ENCODE peak calls at places on chromosomes 2 and 18, in ten cellular contexts. A is neural progenitor cell, J is Karpas-422, X is GM23248, Q is MM.1S, Z is HCT116, O is mesenchymal stem cell, E is HepG2, U is kidney, Y is H9. P is an unnamed sample.

GRCh38 chr2:69956580-69956979 is 4.9 kb downstream of the ASPRV1 start:
- DNase-seq in A (no peak), J (no peak), X (no peak), Q (no peak), Z (no peak), O (no peak), E (no peak), U (no peak), Y (no peak), P (no peak)

GRCh38 chr2:5803547-5803946 is 111.4 kb downstream of the SOX11 start:
- DNase-seq in A (peak; percentile 79), J (no peak), X (peak; percentile 51), Q (no peak), Z (no peak), O (peak; percentile 17), E (no peak), U (no peak), Y (no peak), P (peak; percentile 81)

GRCh38 chr2:54394392-54394791 is 61.7 kb upstream of the SPTBN1 start:
- DNase-seq in A (no peak), J (no peak), X (no peak), Q (no peak), Z (no peak), O (peak; percentile 70), E (no peak), U (no peak), Y (no peak), P (no peak)

GRCh38 chr2:102979429-102979828 is 217.6 kb downstream of the TMEM182 start:
- DNase-seq in A (no peak), J (no peak), X (no peak), Q (no peak), Z (no peak), O (no peak), E (no peak), U (no peak), Y (no peak), P (no peak)

GRCh38 chr2:23380562-23381065 is 4.4 kb upstream of the KLHL29 start:
- DNase-seq in A (no peak), J (no peak), X (no peak), Q (peak; percentile 78), Z (no peak), O (peak; percentile 22), E (no peak), U (no peak), Y (no peak), P (no peak)

GRCh38 chr2:4324531-4324930 is 621.2 kb downstream of the DCDC2C start:
- DNase-seq in A (no peak), J (no peak), X (no peak), Q (no peak), Z (no peak), O (no peak), E (no peak), U (no peak), Y (no peak), P (no peak)

GRCh38 chr2:8677646-8678592 is 3.9 kb upstream of the ID2 start:
- DNase-seq in A (peak; percentile 83), J (peak; percentile 42), X (peak; percentile 82), Q (peak; percentile 48), Z (peak; percentile 34), O (peak; percentile 92), E (peak; percentile 76), U (peak; percentile 83), Y (peak; percentile 75), P (peak; percentile 82)

GRCh38 chr2:238904716-238905115 is 56.8 kb downstream of the TWIST2 start:
- DNase-seq in A (no peak), J (no peak), X (no peak), Q (no peak), Z (no peak), O (no peak), E (no peak), U (no peak), Y (no peak), P (no peak)

GRCh38 chr2:111117666-111118454 is 2.9 kb upstream of the BCL2L11 start:
- DNase-seq in A (peak; percentile 63), J (peak; percentile 69), X (peak; percentile 74), Q (peak; percentile 10), Z (no peak), O (peak; percentile 65), E (no peak), U (peak; percentile 77), Y (peak; percentile 36), P (peak; percentile 69)

GRCh38 chr18:31206787-31207381 is 44.2 kb upstream of the DSC1 start:
- DNase-seq in A (peak; percentile 33), J (peak; percentile 43), X (no peak), Q (no peak), Z (peak; percentile 97), O (peak; percentile 75), E (peak; percentile 86), U (peak; percentile 92), Y (peak; percentile 80), P (peak; percentile 73)

GRCh38 chr2:68744517-68744916 is 9.9 kb downstream of the ARHGAP25 start:
- DNase-seq in A (no peak), J (no peak), X (no peak), Q (no peak), Z (no peak), O (no peak), E (no peak), U (no peak), Y (no peak), P (no peak)

GRCh38 chr2:233867993-233868532 is at the start of gene MSL3B:
- DNase-seq in A (peak; percentile 81), J (peak; percentile 87), X (peak; percentile 79), Q (peak; percentile 72), Z (peak; percentile 46), O (peak; percentile 57), E (no peak), U (peak; percentile 59), Y (peak; percentile 61), P (peak; percentile 14)

GRCh38 chr2:241224068-241224850 is 35.8 kb downstream of the ANO7 start:
- DNase-seq in A (peak; percentile 64), J (no peak), X (peak; percentile 82), Q (no peak), Z (no peak), O (peak; percentile 50), E (peak; percentile 87), U (peak; percentile 77), Y (no peak), P (peak; percentile 36)

GRCh38 chr2:235116885-235117492 is 165.2 kb downstream of the SH3BP4 start:
- DNase-seq in A (peak; percentile 64), J (peak; percentile 66), X (peak; percentile 70), Q (peak; percentile 55), Z (peak; percentile 32), O (peak; percentile 65), E (peak; percentile 50), U (no peak), Y (no peak), P (peak; percentile 29)

GRCh38 chr2:112813043-112813966 is 23.3 kb downstream of the IL1B start:
- DNase-seq in A (no peak), J (no peak), X (no peak), Q (no peak), Z (no peak), O (no peak), E (no peak), U (no peak), Y (no peak), P (no peak)

GRCh38 chr2:112811276-112811831 is 25.2 kb downstream of the IL1B start:
- DNase-seq in A (no peak), J (no peak), X (no peak), Q (no peak), Z (no peak), O (no peak), E (no peak), U (no peak), Y (no peak), P (no peak)

GRCh38 chr2:112811841-112812306 is 24.7 kb downstream of the IL1B start:
- DNase-seq in A (no peak), J (no peak), X (peak; percentile 74), Q (no peak), Z (no peak), O (peak; percentile 92), E (peak; percentile 24), U (no peak), Y (no peak), P (peak; percentile 84)

GRCh38 chr2:112814278-112814677 is 22.3 kb downstream of the IL1B start:
- DNase-seq in A (peak; percentile 11), J (no peak), X (peak; percentile 52), Q (no peak), Z (no peak), O (peak; percentile 42), E (peak; percentile 34), U (no peak), Y (peak; percentile 76), P (no peak)

DNA sequence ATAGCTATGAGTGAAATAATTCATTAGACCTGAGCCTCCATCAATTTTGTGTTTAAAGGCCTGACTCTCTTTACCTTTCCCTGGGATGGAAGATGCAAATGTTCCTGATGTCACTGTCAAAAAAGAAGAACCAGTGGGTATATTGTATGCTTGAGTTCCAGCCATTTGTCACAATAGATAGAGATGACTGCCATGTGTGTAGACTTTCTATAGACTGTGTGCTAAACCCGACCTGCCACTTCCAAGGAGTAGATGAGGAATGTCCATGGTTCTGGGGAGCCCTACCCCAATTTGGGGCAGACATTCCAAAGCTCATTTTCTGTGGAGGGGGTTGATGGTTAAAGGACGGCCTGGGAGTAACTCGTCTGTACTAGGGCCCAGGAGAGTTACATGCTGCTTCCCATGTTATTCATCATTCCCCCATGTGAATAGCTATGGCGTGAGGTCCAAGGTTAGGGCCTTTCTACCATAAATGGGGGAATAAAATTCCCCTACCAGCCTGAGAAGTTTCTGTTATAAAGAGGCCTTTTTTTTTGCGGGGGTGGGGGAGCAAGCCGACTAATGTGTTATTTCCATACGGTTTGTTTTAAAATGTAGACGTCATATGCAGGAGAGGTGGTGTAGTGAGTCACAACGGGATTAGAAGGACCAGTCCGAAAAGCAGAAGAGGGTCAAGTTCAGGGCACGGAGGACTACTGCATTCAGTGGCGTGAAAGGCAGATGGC is 24.1 kb downstream of the IL1B start:
- DNase-seq in A (no peak), J (no peak), X (peak; percentile 39), Q (no peak), Z (no peak), O (peak; percentile 84), E (no peak), U (no peak), Y (no peak), P (peak; percentile 69)
- H3K9ac ChIP-seq in A (no peak overlapping the region), J (no peak overlapping the region), X (no peak overlapping the region), Q (no peak overlapping the region), Z (no peak overlapping the region), O (peak overlapping the region; percentile 57), E (no peak overlapping the region), U (no peak overlapping the region), Y (no peak overlapping the region), P (peak overlapping the region; percentile 79)

GRCh38 chr18:33900638-33901037 is 322.6 kb downstream of the ASXL3 start:
- DNase-seq in A (no peak), J (no peak), X (no peak), Q (no peak), Z (no peak), O (no peak), E (no peak), U (no peak), Y (no peak), P (no peak)
- H3K9me3 ChIP-seq in A (peaks cover 27% of the 10 kb centered on the region), J (peaks cover 47% of the 10 kb centered on the region), X (no peaks in the 10 kb centered on the region), Q (no peaks in the 10 kb centered on the region), Z (peaks cover 21% of the 10 kb centered on the region), O (peaks cover 41% of the 10 kb centered on the region), E (peaks cover 91% of the 10 kb centered on the region), U (no peaks in the 10 kb centered on the region), Y (peaks cover 30% of the 10 kb centered on the region), P (peaks cover 3% of the 10 kb centered on the region)

GRCh38 chr2:26883971-26884370 is 36.0 kb downstream of the DPYSL5 start:
- DNase-seq in A (no peak), J (no peak), X (no peak), Q (no peak), Z (no peak), O (no peak), E (no peak), U (no peak), Y (no peak), P (no peak)
- H3K9ac ChIP-seq in A (no peak overlapping the region), J (no peak overlapping the region), X (no peak overlapping the region), Q (no peak overlapping the region), Z (no peak overlapping the region), O (no peak overlapping the region), E (no peak overlapping the region), U (no peak overlapping the region), Y (no peak overlapping the region), P (no peak overlapping the region)

GRCh38 chr2:89833116-89833779 is 1141.8 kb downstream of the RPIA start:
- DNase-seq in A (no peak), J (peak; percentile 41), X (no peak), Q (no peak), Z (no peak), O (peak; percentile 33), E (no peak), U (no peak), Y (no peak), P (no peak)
- H3K9me3 ChIP-seq in A (peaks cover 7% of the 10 kb centered on the region), J (peaks cover 9% of the 10 kb centered on the region), X (peaks cover 2% of the 10 kb centered on the region), Q (peaks cover 3% of the 10 kb centered on the region), Z (no peaks in the 10 kb centered on the region), O (peaks cover 10% of the 10 kb centered on the region), E (no peaks in the 10 kb centered on the region), U (peaks cover 18% of the 10 kb centered on the region), Y (no peaks in the 10 kb centered on the region), P (peaks cover 31% of the 10 kb centered on the region)

P was measured in astrocyte.